ENCODE peak calls at places on chromosome 3, in five cellular contexts. A, V, S, M and F are unnamed samples.

GRCh38 chr3:58520403-58520784 is 16.6 kb downstream of the ACOX2 start:
- DNase-seq in S (no peak), M (no peak), V (no peak), A (peak; percentile 47), F (no peak)

GRCh38 chr3:18419232-18419631 is 5.9 kb downstream of the SATB1 start:
- DNase-seq in V (no peak), S (no peak), M (no peak), A (no peak), F (no peak)

GRCh38 chr3:59995563-59995962 is 945.7 kb upstream of the CFAP20DC start:
- DNase-seq in M (no peak), V (no peak), A (no peak), S (no peak), F (no peak)

GRCh38 chr3:123773681-123774431 is 110.3 kb downstream of the MYLK start:
- DNase-seq in V (no peak), S (no peak), M (no peak), A (no peak), F (no peak)

GRCh38 chr3:160395297-160395696 is 3.7 kb downstream of the IFT80 start:
- DNase-seq in M (no peak), A (peak; percentile 33), V (no peak), S (no peak), F (no peak)

GRCh38 chr3:187743195-187744141 is 1.8 kb downstream of the BCL6 start:
- DNase-seq in M (no peak), V (no peak), S (peak; percentile 54), A (peak; percentile 73), F (no peak)

GRCh38 chr3:197308591-197308990 is 10.2 kb upstream of the DLG1 start:
- DNase-seq in V (no peak), A (no peak), M (no peak), S (no peak), F (no peak)

GRCh38 chr3:105435277-105435676 is 68.6 kb downstream of the ALCAM start:
- DNase-seq in V (no peak), S (no peak), M (no peak), A (no peak), F (no peak)

GRCh38 chr3:42031808-42032475 is 59.2 kb upstream of the TRAK1 start:
- DNase-seq in S (no peak), M (no peak), A (no peak), V (no peak), F (no peak)

GRCh38 chr3:83770664-83771402 is 1188.0 kb upstream of the CADM2 start:
- DNase-seq in M (no peak), A (no peak), S (no peak), V (no peak), F (no peak)

GRCh38 chr3:7697538-7697937 is 804.1 kb upstream of the LMCD1 start:
- DNase-seq in A (no peak), V (no peak), M (no peak), S (no peak), F (no peak)

GRCh38 chr3:78098367-78098766 is 1058.5 kb downstream of the ROBO2 start:
- DNase-seq in S (no peak), V (no peak), M (no peak), A (no peak), F (no peak)

GRCh38 chr3:194395201-194395600 is 3.9 kb downstream of the GP5 start:
- DNase-seq in M (no peak), V (no peak), S (peak; percentile 36), A (peak; percentile 34), F (peak; percentile 24)

GRCh38 chr3:189146842-189147241 is 24.9 kb upstream of the TPRG1 start:
- DNase-seq in M (no peak), S (no peak), V (no peak), A (no peak), F (no peak)

GRCh38 chr3:19739504-19739903 is 194.5 kb downstream of the EFHB start:
- DNase-seq in S (no peak), M (no peak), V (no peak), A (no peak), F (no peak)

GRCh38 chr3:155032918-155033317 is 47.2 kb upstream of the MME start:
- DNase-seq in S (no peak), M (no peak), V (no peak), A (no peak), F (no peak)

GRCh38 chr3:57545636-57546268 is 1.6 kb upstream of the DNAH12 start:
- DNase-seq in A (no peak), S (no peak), V (no peak), M (no peak), F (peak; percentile 31)

GRCh38 chr3:18080198-18080689 is 337.8 kb upstream of the TBC1D5 start:
- DNase-seq in S (no peak), M (no peak), A (peak; percentile 14), V (no peak), F (no peak)

GRCh38 chr3:52112056-52112455 is 42.2 kb downstream of the POC1A start:
- DNase-seq in M (no peak), A (no peak), S (no peak), V (no peak), F (no peak)

GRCh38 chr3:117893638-117894037 is 1141.0 kb downstream of the IGSF11 start:
- DNase-seq in S (no peak), V (no peak), A (no peak), M (no peak), F (no peak)

GRCh38 chr3:41653575-41654239 is 308.2 kb downstream of the ULK4 start:
- DNase-seq in A (no peak), S (no peak), V (no peak), M (no peak), F (no peak)

GRCh38 chr3:62252614-62253147 is 120.7 kb downstream of the FEZF2 start:
- DNase-seq in V (no peak), A (no peak), S (no peak), M (no peak), F (no peak)

GRCh38 chr3:141127344-141128125 is 76.4 kb downstream of the SPSB4 start:
- DNase-seq in V (no peak), M (no peak), A (no peak), S (no peak), F (no peak)

GRCh38 chr3:129794319-129795201 is 99.0 kb downstream of the TMCC1 start:
- DNase-seq in S (peak; percentile 63), V (peak; percentile 88), M (no peak), A (peak; percentile 27), F (peak; percentile 22)

GRCh38 chr3:186070550-186070949 is 38.3 kb downstream of the ETV5 start:
- DNase-seq in S (no peak), A (no peak), V (no peak), M (no peak), F (peak; percentile 74)

GRCh38 chr3:61928020-61928419 is 366.6 kb downstream of the PTPRG start:
- DNase-seq in A (no peak), V (no peak), M (no peak), S (no peak), F (no peak)

GRCh38 chr3:46442591-46443530 is 21.8 kb downstream of the LTF start:
- DNase-seq in A (no peak), M (no peak), V (no peak), S (no peak), F (peak; percentile 10)

GRCh38 chr3:46438831-46439230 is 25.9 kb downstream of the LTF start:
- DNase-seq in A (no peak), S (no peak), M (no peak), V (no peak), F (no peak)

GRCh38 chr3:46435327-46435726 is 28.3 kb downstream of the CCRL2 start:
- DNase-seq in V (no peak), A (no peak), M (no peak), S (no peak), F (no peak)

GRCh38 chr3:46440531-46441294 is 24.0 kb downstream of the LTF start:
- DNase-seq in M (peak; percentile 56), S (no peak), V (no peak), A (no peak), F (no peak)
- TF ChIP-seq SRF in M (no peak), S (no peak), V (no peak), A (no peak), F (no peak)

DNA sequence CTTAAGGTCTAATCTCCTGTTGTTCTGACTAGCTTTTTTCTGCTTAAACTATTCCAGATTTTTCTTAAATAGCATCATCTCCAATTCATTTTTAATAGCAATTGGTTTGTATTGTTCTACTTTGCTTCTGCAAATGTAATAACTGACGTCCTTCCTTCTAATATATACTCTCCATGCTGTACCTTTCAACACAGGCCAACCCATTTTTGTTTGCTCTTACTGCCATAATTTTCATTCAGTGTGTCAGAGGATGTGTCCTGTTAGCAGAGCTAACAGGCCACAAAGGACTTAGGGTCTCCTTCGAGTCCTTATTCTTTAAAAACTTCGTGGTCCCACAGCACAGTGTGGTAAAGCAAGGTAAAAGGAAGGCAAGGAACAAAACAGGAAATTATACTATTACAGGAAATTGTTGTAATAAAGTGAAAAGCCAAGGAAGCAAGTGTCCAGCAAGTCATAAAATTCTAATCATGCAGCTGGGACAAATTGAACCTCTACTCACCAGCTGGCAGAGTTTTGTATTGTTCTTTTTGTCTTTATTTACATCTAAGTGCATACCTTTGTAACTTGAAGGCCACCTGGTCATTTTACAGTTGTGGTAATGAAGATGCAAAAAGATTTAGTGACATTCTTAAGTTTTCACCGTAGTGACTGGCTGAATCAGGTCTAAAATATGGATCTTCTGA is 64.9 kb upstream of the ZBTB20 start:
- DNase-seq in A (no peak), S (no peak), M (no peak), V (no peak), F (no peak)
- H3K4me3 ChIP-seq in A (no peak overlapping the region), S (no peak overlapping the region), M (no peak overlapping the region), V (no peak overlapping the region), F (no peak overlapping the region)

DNA sequence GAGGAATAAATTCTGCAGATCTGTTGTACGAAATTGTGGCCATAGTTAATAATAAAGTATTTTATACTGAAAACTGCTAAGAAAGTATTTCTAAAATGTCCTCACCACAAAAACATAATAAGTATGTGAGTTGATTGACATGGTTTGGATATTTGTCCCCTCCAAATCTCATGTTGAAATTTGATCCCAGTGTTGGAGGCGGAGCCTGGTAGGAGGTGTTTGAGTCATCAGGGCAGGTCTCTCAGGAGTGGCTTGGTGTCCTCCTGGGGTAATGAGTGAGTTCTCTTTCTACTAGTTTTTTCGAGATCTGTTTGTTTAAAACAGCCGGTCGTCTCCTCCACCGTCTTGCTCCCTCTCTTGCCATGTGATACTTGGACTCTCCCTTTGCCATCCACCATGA is 424.1 kb upstream of the KCNMB2 start:
- DNase-seq in V (no peak), S (no peak), M (no peak), A (peak; percentile 57), F (no peak)
- TF ChIP-seq SRF in V (no peak), S (no peak), M (no peak), A (no peak), F (no peak)

GRCh38 chr3:50656417-50657195 is 18.1 kb upstream of the DOCK3 start:
- DNase-seq in A (no peak), M (no peak), S (no peak), V (no peak), F (no peak)

GRCh38 chr3:50657407-50657806 is 17.3 kb upstream of the DOCK3 start:
- DNase-seq in V (no peak), M (no peak), A (no peak), S (no peak), F (no peak)

GRCh38 chr3:50658831-50659230 is 15.9 kb upstream of the DOCK3 start:
- DNase-seq in M (no peak), A (no peak), S (no peak), V (no peak), F (no peak)

GRCh38 chr3:50657816-50658215 is 16.9 kb upstream of the DOCK3 start:
- DNase-seq in M (no peak), A (no peak), V (no peak), S (no peak), F (no peak)

DNA sequence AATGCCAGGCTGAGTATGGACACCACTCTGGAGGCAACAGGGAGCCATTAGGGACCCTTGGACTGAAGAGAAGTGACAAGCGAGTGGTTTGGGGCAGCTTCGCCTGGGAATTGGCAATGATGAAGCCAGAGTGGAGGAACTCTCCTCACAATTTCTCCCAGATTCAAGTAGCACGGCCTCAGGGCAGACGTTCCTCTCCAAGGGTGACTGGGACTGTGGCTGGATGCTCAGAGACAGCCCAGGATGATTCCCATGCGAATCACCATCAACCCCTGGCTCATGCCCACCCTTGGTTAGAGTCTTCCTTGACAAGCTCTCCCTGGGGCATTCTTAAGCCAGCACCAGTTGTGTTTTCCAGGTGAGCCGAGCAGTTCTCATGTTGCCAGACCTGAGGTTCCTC is 16.3 kb upstream of the DOCK3 start:
- DNase-seq in M (no peak), V (no peak), S (no peak), A (no peak), F (no peak)
- H3K4me3 ChIP-seq in M (no peak overlapping the region), V (no peak overlapping the region), S (no peak overlapping the region), A (no peak overlapping the region), F (no peak overlapping the region)